ENCODE peak calls at places on chromosomes 1 and 21, in eight cellular contexts. J, F, U, P, D, T, G and X are unnamed samples. For H3K4me1, the result is how much of the 10 kb centered on the place peaks cover.

GRCh38 chr1:244322181-244322580 is 129.5 kb downstream of the ADSS2 start:
- DNase-seq in J (no peak), F (no peak), U (no peak), P (no peak), D (no peak), T (no peak), G (no peak), X (no peak)

GRCh38 chr1:179127163-179127895 is 45.5 kb downstream of the TOR3A start:
- DNase-seq in J (peak), F (no peak), U (no peak), P (peak), D (no peak), T (no peak), G (peak), X (no peak)

GRCh38 chr1:2966940-2967725 is 54.1 kb upstream of the ACTRT2 start:
- DNase-seq in J (no peak), F (no peak), U (no peak), P (no peak), D (no peak), T (no peak), G (no peak), X (no peak)

GRCh38 chr1:200290010-200290685 is 119.7 kb downstream of the ZNF281 start:
- DNase-seq in J (peak), F (peak), U (peak), P (no peak), D (no peak), T (peak), G (no peak), X (no peak)

GRCh38 chr1:85628791-85629531 is 48.4 kb downstream of the CCN1 start:
- DNase-seq in J (peak), F (peak), U (no peak), P (peak), D (peak), T (peak), G (peak), X (peak)

GRCh38 chr1:200714504-200715187 is 24.0 kb upstream of the CAMSAP2 start:
- DNase-seq in J (peak), F (no peak), U (no peak), P (no peak), D (no peak), T (no peak), G (no peak), X (peak)

GRCh38 chr1:25973610-25974355 is 24.1 kb downstream of the PAFAH2 start:
- DNase-seq in J (no peak), F (no peak), U (no peak), P (no peak), D (no peak), T (no peak), G (no peak), X (no peak)

GRCh38 chr1:118366296-118366695 is 181.3 kb upstream of the SPAG17 start:
- DNase-seq in J (peak), F (no peak), U (no peak), P (peak), D (no peak), T (no peak), G (no peak), X (peak)

GRCh38 chr1:56409112-56409691 is 170.2 kb downstream of the PLPP3 start:
- DNase-seq in J (peak), F (peak), U (peak), P (no peak), D (no peak), T (peak), G (no peak), X (peak)

GRCh38 chr1:25583519-25584370 is 32.8 kb upstream of the MAN1C1 start:
- DNase-seq in J (no peak), F (no peak), U (no peak), P (no peak), D (no peak), T (no peak), G (no peak), X (no peak)

GRCh38 chr1:104476126-104476525 is 726.4 kb downstream of the AMY1C start:
- DNase-seq in J (no peak), F (no peak), U (no peak), P (no peak), D (no peak), T (no peak), G (no peak), X (no peak)

GRCh38 chr1:26078286-26079177 is 11.1 kb upstream of the TRIM63 start:
- DNase-seq in J (peak), F (no peak), U (no peak), P (no peak), D (peak), T (no peak), G (no peak), X (no peak)

GRCh38 chr1:22880174-22880601 is 92.5 kb downstream of the LACTBL1 start:
- DNase-seq in J (peak), F (no peak), U (no peak), P (peak), D (no peak), T (no peak), G (peak), X (no peak)

GRCh38 chr1:156154317-156154749 is 948 bp downstream of the SEMA4A start:
- DNase-seq in J (no peak), F (no peak), U (peak), P (no peak), D (no peak), T (no peak), G (no peak), X (no peak)

DNA sequence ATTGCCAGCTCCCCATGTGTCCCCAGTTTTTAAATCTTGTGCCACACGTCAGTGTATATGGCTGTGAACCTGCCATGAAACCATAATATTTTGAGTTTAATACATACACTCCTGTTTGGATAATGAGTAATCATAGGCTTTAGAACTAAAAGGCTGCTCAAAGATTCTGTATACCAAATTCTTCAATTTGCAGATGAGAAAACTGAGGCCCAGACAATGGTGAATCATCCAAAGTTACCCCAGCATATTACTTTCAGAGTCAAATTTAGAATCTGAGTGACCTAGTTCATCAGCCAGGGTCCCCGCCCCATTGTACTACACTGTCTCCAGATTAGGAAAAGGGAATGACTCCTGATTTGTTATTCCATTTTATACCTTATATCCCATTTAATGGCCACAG is 224.6 kb downstream of the FGGY start:
- DNase-seq in J (no peak), F (no peak), U (no peak), P (peak), D (no peak), T (no peak), G (no peak), X (no peak)
- H2AFZ ChIP-seq in J (no peak), F (no peak), U (no peak), P (peak), D (no peak), T (no peak), G (peak), X (peak)

GRCh38 chr1:164759144-164759920 is 200.3 kb downstream of the PBX1 start:
- DNase-seq in J (no peak), F (peak), U (no peak), P (no peak), D (no peak), T (no peak), G (no peak), X (no peak)

GRCh38 chr1:164756741-164757140 is 197.8 kb downstream of the PBX1 start:
- DNase-seq in J (peak), F (no peak), U (no peak), P (no peak), D (no peak), T (no peak), G (no peak), X (no peak)

GRCh38 chr1:164755674-164756073 is 196.7 kb downstream of the PBX1 start:
- DNase-seq in J (no peak), F (no peak), U (no peak), P (no peak), D (no peak), T (no peak), G (no peak), X (no peak)

GRCh38 chr1:164759945-164760584 is 201.1 kb downstream of the PBX1 start:
- DNase-seq in J (no peak), F (no peak), U (no peak), P (no peak), D (no peak), T (no peak), G (no peak), X (no peak)

DNA sequence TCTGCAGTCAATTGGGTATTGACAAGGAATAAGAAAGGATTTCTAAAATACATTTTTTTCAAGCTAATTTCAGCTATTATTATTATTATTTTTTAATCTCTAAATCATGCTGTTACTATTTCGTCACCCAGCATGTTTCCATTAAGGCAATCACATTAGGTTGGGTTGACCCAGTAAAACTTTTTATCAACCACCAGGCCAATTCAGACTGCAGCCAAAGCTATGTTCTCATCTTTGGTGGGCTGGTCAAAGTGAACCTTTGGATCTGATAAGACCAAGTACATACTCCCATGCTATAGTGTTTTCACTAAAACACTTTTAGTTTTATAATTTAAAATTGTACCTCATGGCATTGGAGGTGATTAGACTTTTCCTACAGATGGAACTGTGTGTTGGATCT is 198.6 kb downstream of the PBX1 start:
- DNase-seq in J (no peak), F (no peak), U (no peak), P (no peak), D (no peak), T (no peak), G (no peak), X (no peak)
- H3K4me1 ChIP-seq in J (under half), F (under half), U (under half), P (under half), D (under half), T (under half), G (under half), X (under half)

GRCh38 chr21:36699026-36699545 is at the start of gene SIM2:
- DNase-seq in J (peak), F (peak), U (no peak), P (peak), D (no peak), T (peak), G (no peak), X (peak)
- H3K27ac ChIP-seq in J (peak), F (no peak), U (no peak), P (no peak), D (no peak), T (peak), G (no peak), X (no peak)

GRCh38 chr1:64065571-64065970 is 137.9 kb upstream of the UBE2U start:
- DNase-seq in J (no peak), F (no peak), U (no peak), P (peak), D (no peak), T (no peak), G (no peak), X (peak)
- H2AFZ ChIP-seq in J (no peak), F (no peak), U (no peak), P (no peak), D (no peak), T (no peak), G (no peak), X (no peak)

GRCh38 chr1:27473755-27474154 is 16.2 kb downstream of the WASF2 start:
- DNase-seq in J (no peak), F (no peak), U (no peak), P (peak), D (no peak), T (no peak), G (no peak), X (no peak)
- H3K4me1 ChIP-seq in J (under half), F (under half), U (half or more), P (under half), D (under half), T (under half), G (under half), X (under half)

GRCh38 chr21:33662046-33662445 is 19.7 kb downstream of the ITSN1 start:
- DNase-seq in J (no peak), F (no peak), U (no peak), P (no peak), D (no peak), T (no peak), G (peak), X (no peak)
- H3K27ac ChIP-seq in J (no peak), F (peak), U (no peak), P (no peak), D (peak), T (no peak), G (no peak), X (no peak)

GRCh38 chr1:16012590-16013219 is 5.1 kb downstream of the HSPB7 start:
- DNase-seq in J (peak), F (peak), U (peak), P (peak), D (peak), T (peak), G (peak), X (no peak)
- H2AFZ ChIP-seq in J (peak), F (peak), U (peak), P (peak), D (no peak), T (peak), G (peak), X (peak)

GRCh38 chr1:214420833-214421232 is 130.6 kb downstream of the PTPN14 start:
- DNase-seq in J (no peak), F (no peak), U (no peak), P (no peak), D (no peak), T (no peak), G (no peak), X (no peak)

GRCh38 chr1:214422137-214422671 is 129.2 kb downstream of the PTPN14 start:
- DNase-seq in J (peak), F (no peak), U (no peak), P (peak), D (no peak), T (no peak), G (no peak), X (peak)

GRCh38 chr1:214418380-214418779 is 133.0 kb downstream of the PTPN14 start:
- DNase-seq in J (no peak), F (no peak), U (no peak), P (no peak), D (no peak), T (no peak), G (no peak), X (no peak)

GRCh38 chr1:214419650-214420049 is 131.8 kb downstream of the PTPN14 start:
- DNase-seq in J (no peak), F (peak), U (no peak), P (no peak), D (no peak), T (no peak), G (no peak), X (no peak)

GRCh38 chr1:214420341-214420740 is 131.1 kb downstream of the PTPN14 start:
- DNase-seq in J (no peak), F (no peak), U (no peak), P (no peak), D (no peak), T (no peak), G (no peak), X (peak)
- H3K4me1 ChIP-seq in J (under half), F (under half), U (under half), P (under half), D (under half), T (under half), G (under half), X (half or more)

GRCh38 chr1:227355542-227356270 is 37.4 kb upstream of the CDC42BPA start:
- DNase-seq in J (no peak), F (no peak), U (no peak), P (no peak), D (peak), T (no peak), G (no peak), X (no peak)

GRCh38 chr1:227357229-227358078 is 39.2 kb upstream of the CDC42BPA start:
- DNase-seq in J (peak), F (peak), U (no peak), P (peak), D (peak), T (peak), G (peak), X (peak)

GRCh38 chr1:227358079-227358358 is 39.7 kb upstream of the CDC42BPA start:
- DNase-seq in J (peak), F (no peak), U (no peak), P (no peak), D (no peak), T (no peak), G (no peak), X (no peak)

GRCh38 chr1:227353186-227353585 is 34.9 kb upstream of the CDC42BPA start:
- DNase-seq in J (no peak), F (no peak), U (no peak), P (no peak), D (no peak), T (no peak), G (no peak), X (no peak)

DNA sequence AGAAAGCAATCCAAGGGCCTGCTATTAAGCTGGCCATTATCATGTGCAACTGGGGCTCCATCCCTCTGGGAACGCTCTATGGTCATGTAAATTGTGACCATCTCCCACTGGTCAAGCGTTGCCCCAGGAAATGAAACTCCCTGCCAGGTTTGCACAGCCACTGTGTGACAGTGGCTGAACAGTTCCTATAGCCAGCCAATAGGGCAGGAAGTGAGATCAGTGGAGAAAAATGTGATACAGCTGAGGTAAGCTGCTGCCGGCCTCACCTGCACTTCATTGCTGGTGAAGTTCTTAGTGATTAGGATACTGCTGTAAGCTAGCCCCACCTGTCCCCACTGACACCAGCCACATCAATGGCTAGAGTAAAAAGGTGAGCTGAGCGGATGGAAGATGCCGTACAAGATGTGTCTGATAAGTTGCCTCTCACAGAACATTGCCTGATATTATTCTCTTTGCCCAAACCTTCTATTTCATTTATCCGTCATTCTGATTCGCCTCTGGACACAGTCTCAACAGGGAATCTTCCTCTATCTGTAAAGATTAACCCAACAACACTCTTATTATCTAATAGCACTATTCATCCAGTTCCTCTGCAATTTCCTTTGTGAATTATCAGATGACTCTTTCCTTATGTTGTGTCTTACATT is 38.4 kb upstream of the CDC42BPA start:
- DNase-seq in J (peak), F (peak), U (no peak), P (peak), D (peak), T (peak), G (peak), X (peak)
- H3K27ac ChIP-seq in J (peak), F (peak), U (no peak), P (peak), D (peak), T (peak), G (peak), X (peak)

GRCh38 chr21:26280715-26281310 is 110.2 kb upstream of the APP start:
- DNase-seq in J (peak), F (peak), U (no peak), P (no peak), D (no peak), T (no peak), G (no peak), X (no peak)
- H2AFZ ChIP-seq in J (peak), F (peak), U (no peak), P (no peak), D (no peak), T (no peak), G (no peak), X (no peak)